ENCODE peak calls at places on chromosome 1, in eight cellular contexts. M, X, U, L, Z, E, B and R are unnamed samples.

GRCh38 chr1:183238071-183238470 is 52.0 kb downstream of the LAMC2 start:
- DNase-seq in M (no peak), B (no peak), X (no peak), E (peak; percentile 43), Z (no peak), U (peak; percentile 69), L (no peak), R (no peak)

GRCh38 chr1:1421147-1421906 is at the start of gene ANKRD65:
- DNase-seq in X (no peak), U (no peak), Z (peak; percentile 70), M (peak; percentile 42), L (no peak), E (no peak), B (no peak), R (no peak)

GRCh38 chr1:234533975-234534876 is 55.2 kb upstream of the TARBP1 start:
- DNase-seq in M (no peak), X (peak; percentile 79), L (no peak), U (peak; percentile 98), E (peak; percentile 99), Z (peak; percentile 94), B (no peak), R (no peak)

GRCh38 chr1:216173315-216173714 is 249.9 kb downstream of the USH2A start:
- DNase-seq in Z (no peak), M (no peak), L (no peak), X (no peak), E (no peak), U (peak; percentile 52), B (no peak), R (no peak)

GRCh38 chr1:27526569-27527222 is 36.7 kb upstream of the WASF2 start:
- DNase-seq in L (peak; percentile 64), Z (peak; percentile 34), U (peak; percentile 21), M (no peak), X (no peak), E (no peak), B (no peak), R (no peak)

GRCh38 chr1:195608883-195609282 is 999.4 kb downstream of the KCNT2 start:
- DNase-seq in X (no peak), L (no peak), Z (no peak), M (peak; percentile 4), B (no peak), U (no peak), E (no peak), R (no peak)

GRCh38 chr1:221845650-221846371 is 103.9 kb upstream of the DUSP10 start:
- DNase-seq in L (no peak), U (peak; percentile 94), E (no peak), M (no peak), B (no peak), Z (no peak), X (no peak), R (no peak)

GRCh38 chr1:15153842-15154479 is 414 bp downstream of the TMEM51 start:
- DNase-seq in B (peak; percentile 30), E (peak; percentile 68), L (no peak), X (peak; percentile 78), M (peak; percentile 88), U (peak; percentile 66), Z (peak; percentile 72), R (peak; percentile 80)

GRCh38 chr1:30791853-30792252 is 34.3 kb upstream of the LAPTM5 start:
- DNase-seq in L (no peak), U (no peak), Z (no peak), B (no peak), E (no peak), M (no peak), X (no peak), R (no peak)

GRCh38 chr1:12166834-12167492 is at the start of gene TNFRSF1B:
- DNase-seq in L (peak; percentile 68), U (peak; percentile 29), Z (peak; percentile 79), M (peak; percentile 83), E (peak; percentile 60), B (peak; percentile 70), X (peak; percentile 78), R (peak; percentile 77)

GRCh38 chr1:39696448-39696847 is 5.2 kb upstream of the HPCAL4 start:
- DNase-seq in U (no peak), E (no peak), X (no peak), L (no peak), M (no peak), B (no peak), Z (no peak), R (no peak)

GRCh38 chr1:244494659-244495058 is 33.6 kb downstream of the CATSPERE start:
- DNase-seq in L (no peak), E (no peak), U (no peak), B (no peak), Z (no peak), X (no peak), M (no peak), R (no peak)

GRCh38 chr1:26283871-26284596 is 4.1 kb downstream of the SH3BGRL3 start:
- DNase-seq in B (no peak), Z (no peak), L (no peak), U (no peak), E (no peak), M (no peak), X (no peak), R (no peak)

GRCh38 chr1:26284597-26285351 is 4.9 kb downstream of the SH3BGRL3 start:
- DNase-seq in L (peak; percentile 99), U (peak; percentile 97), B (peak; percentile 75), E (peak; percentile 86), Z (peak; percentile 92), M (peak; percentile 87), X (peak; percentile 74), R (peak; percentile 79)

GRCh38 chr1:26285366-26286063 is 5.6 kb downstream of the SH3BGRL3 start:
- DNase-seq in E (no peak), Z (peak; percentile 81), B (no peak), L (peak; percentile 48), X (peak; percentile 65), M (peak; percentile 82), U (no peak), R (peak; percentile 64)

GRCh38 chr1:26287033-26287711 is 7.3 kb downstream of the SH3BGRL3 start:
- DNase-seq in B (peak; percentile 55), U (peak; percentile 21), L (peak; percentile 90), M (no peak), X (peak; percentile 53), E (no peak), Z (peak; percentile 85), R (no peak)

DNA sequence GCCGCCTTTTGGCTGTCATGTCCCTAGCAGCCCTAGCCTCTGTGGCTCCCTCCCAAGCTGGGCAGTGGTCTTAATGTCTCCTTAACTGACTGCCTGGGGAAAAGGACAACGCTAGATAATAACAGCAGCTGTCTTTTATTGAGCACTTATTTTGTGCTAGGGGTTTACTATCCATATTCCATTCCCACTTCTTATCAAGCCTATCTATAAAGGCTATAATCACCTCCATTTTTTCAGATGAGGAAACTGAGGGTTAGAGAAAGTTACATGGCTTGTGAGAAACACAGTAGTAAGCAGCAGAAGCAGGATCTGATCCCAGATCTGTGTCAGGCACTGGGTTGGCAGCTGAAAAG is 6.2 kb downstream of the SH3BGRL3 start:
- DNase-seq in L (no peak), U (no peak), B (no peak), Z (no peak), E (no peak), M (no peak), X (no peak), R (no peak)
- TF ChIP-seq CTCF in L (no peak), U (no peak), B (no peak), Z (no peak), E (no peak), M (no peak), X (no peak), R (no peak)

GRCh38 chr1:20329793-20330542 is 39.3 kb downstream of the VWA5B1 start:
- DNase-seq in L (no peak), Z (no peak), E (no peak), B (no peak), U (no peak), M (no peak), X (no peak), R (no peak)
- TF ChIP-seq CTCF in L (peak; percentile 39), Z (no peak), E (peak; percentile 22), B (no peak), U (no peak), M (peak; percentile 42), X (no peak), R (no peak)

GRCh38 chr1:37391181-37391949 is 83.0 kb upstream of the ZC3H12A start:
- DNase-seq in L (peak; percentile 13), M (peak; percentile 86), B (no peak), U (no peak), E (no peak), Z (no peak), X (no peak), R (no peak)
- TF ChIP-seq CTCF in L (no peak), M (peak; percentile 41), B (no peak), U (no peak), E (peak; percentile 11), Z (no peak), X (no peak), R (no peak)

GRCh38 chr1:248703674-248704073 is 1.1 kb upstream of the OR14I1 start:
- DNase-seq in B (no peak), E (no peak), X (no peak), U (no peak), M (no peak), L (no peak), Z (no peak), R (no peak)
- TF ChIP-seq CTCF in B (no peak), E (no peak), X (peak; percentile 12), U (no peak), M (no peak), L (no peak), Z (no peak), R (no peak)

DNA sequence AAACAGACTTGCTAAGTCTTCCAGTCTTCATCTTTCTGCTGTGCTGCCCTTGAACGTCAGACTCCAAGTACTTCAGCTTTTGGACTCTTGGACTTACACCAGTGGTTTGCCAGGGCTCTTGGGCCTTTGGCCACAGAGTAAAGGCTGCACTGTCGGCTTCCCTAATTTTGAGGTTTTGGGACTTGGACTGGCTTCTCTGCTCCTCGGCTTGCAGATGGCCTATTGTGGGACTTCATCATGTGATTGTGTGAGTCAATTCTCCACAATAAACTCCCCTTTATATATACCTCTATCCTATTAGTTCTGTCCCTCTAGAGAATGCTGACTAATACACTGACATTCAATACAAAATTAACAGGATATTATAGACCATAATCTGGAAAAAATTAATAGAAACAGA is 628.1 kb downstream of the PLPP3 start:
- DNase-seq in Z (no peak), X (no peak), E (no peak), L (no peak), U (no peak), B (no peak), M (no peak), R (no peak)
- TF ChIP-seq CTCF in Z (no peak), X (no peak), E (no peak), L (no peak), U (no peak), B (no peak), M (no peak), R (no peak)

GRCh38 chr1:119053917-119054316 is 65.8 kb upstream of the TBX15 start:
- DNase-seq in X (no peak), U (no peak), E (no peak), M (no peak), L (no peak), B (no peak), Z (no peak), R (no peak)

GRCh38 chr1:119055568-119055967 is 67.4 kb upstream of the TBX15 start:
- DNase-seq in Z (no peak), E (no peak), X (no peak), B (no peak), L (no peak), U (no peak), M (no peak), R (no peak)
- TF ChIP-seq CTCF in Z (no peak), E (no peak), X (no peak), B (no peak), L (no peak), U (no peak), M (no peak), R (no peak)